ENCODE peak calls at places on chromosomes 5 and 9, in eight cellular contexts. One of them, this sample, is unnamed.

GRCh38 chr9:19375536-19375935 is 4.5 kb downstream of the RPS6 start:
- DNase-seq in PC-9: no peak
- DNase-seq in CD4-positive, alpha-beta memory T cell: no peak
- DNase-seq in foreskin melanocyte: no peak
- DNase-seq in type B pancreatic cell: no peak
- DNase-seq in CD8-positive, alpha-beta memory T cell: no peak
- DNase-seq in stimulated activated naive CD4-positive, alpha-beta T cell: no peak
- DNase-seq in foreskin fibroblast: no peak
- DNase-seq in this sample: no peak

GRCh38 chr9:109001275-109001676 is 12.0 kb downstream of the CTNNAL1 start:
- DNase-seq in PC-9: no peak
- DNase-seq in CD4-positive, alpha-beta memory T cell: no peak
- DNase-seq in foreskin melanocyte: no peak
- DNase-seq in type B pancreatic cell: no peak
- DNase-seq in CD8-positive, alpha-beta memory T cell: no peak
- DNase-seq in stimulated activated naive CD4-positive, alpha-beta T cell: no peak
- DNase-seq in foreskin fibroblast: peak; percentile 82
- DNase-seq in this sample: no peak

GRCh38 chr9:68913054-68913453 is 100.9 kb downstream of the PRKACG start:
- DNase-seq in PC-9: no peak
- DNase-seq in CD4-positive, alpha-beta memory T cell: no peak
- DNase-seq in foreskin melanocyte: no peak
- DNase-seq in type B pancreatic cell: no peak
- DNase-seq in CD8-positive, alpha-beta memory T cell: no peak
- DNase-seq in stimulated activated naive CD4-positive, alpha-beta T cell: no peak
- DNase-seq in foreskin fibroblast: no peak
- DNase-seq in this sample: no peak

GRCh38 chr5:125112196-125112595 is 365.8 kb upstream of the ZNF608 start:
- DNase-seq in PC-9: no peak
- DNase-seq in CD4-positive, alpha-beta memory T cell: no peak
- DNase-seq in foreskin melanocyte: peak; percentile 99
- DNase-seq in type B pancreatic cell: no peak
- DNase-seq in CD8-positive, alpha-beta memory T cell: no peak
- DNase-seq in stimulated activated naive CD4-positive, alpha-beta T cell: no peak
- DNase-seq in foreskin fibroblast: peak; percentile 55
- DNase-seq in this sample: peak; percentile 32

GRCh38 chr9:70791936-70792335 is 329.5 kb downstream of the TRPM3 start:
- DNase-seq in PC-9: no peak
- DNase-seq in CD4-positive, alpha-beta memory T cell: no peak
- DNase-seq in foreskin melanocyte: no peak
- DNase-seq in type B pancreatic cell: no peak
- DNase-seq in CD8-positive, alpha-beta memory T cell: no peak
- DNase-seq in stimulated activated naive CD4-positive, alpha-beta T cell: no peak
- DNase-seq in foreskin fibroblast: no peak
- DNase-seq in this sample: no peak

GRCh38 chr5:134328619-134329018 is 38.4 kb downstream of the CDKL3 start:
- DNase-seq in PC-9: no peak
- DNase-seq in CD4-positive, alpha-beta memory T cell: no peak
- DNase-seq in foreskin melanocyte: no peak
- DNase-seq in type B pancreatic cell: no peak
- DNase-seq in CD8-positive, alpha-beta memory T cell: no peak
- DNase-seq in stimulated activated naive CD4-positive, alpha-beta T cell: no peak
- DNase-seq in foreskin fibroblast: no peak
- DNase-seq in this sample: no peak

GRCh38 chr5:176610430-176610763 is 441 bp upstream of the GPRIN1 start:
- DNase-seq in PC-9: no peak
- DNase-seq in CD4-positive, alpha-beta memory T cell: no peak
- DNase-seq in foreskin melanocyte: no peak
- DNase-seq in type B pancreatic cell: no peak
- DNase-seq in CD8-positive, alpha-beta memory T cell: no peak
- DNase-seq in stimulated activated naive CD4-positive, alpha-beta T cell: no peak
- DNase-seq in foreskin fibroblast: no peak
- DNase-seq in this sample: no peak

GRCh38 chr9:134283111-134283515 is 43.1 kb upstream of the RXRA start:
- DNase-seq in PC-9: peak; percentile 53
- DNase-seq in CD4-positive, alpha-beta memory T cell: no peak
- DNase-seq in foreskin melanocyte: no peak
- DNase-seq in type B pancreatic cell: no peak
- DNase-seq in CD8-positive, alpha-beta memory T cell: no peak
- DNase-seq in stimulated activated naive CD4-positive, alpha-beta T cell: no peak
- DNase-seq in foreskin fibroblast: peak; percentile 37
- DNase-seq in this sample: peak; percentile 13

GRCh38 chr9:107883496-107884120 is 394.0 kb upstream of the KLF4 start:
- DNase-seq in PC-9: no peak
- DNase-seq in CD4-positive, alpha-beta memory T cell: no peak
- DNase-seq in foreskin melanocyte: no peak
- DNase-seq in type B pancreatic cell: no peak
- DNase-seq in CD8-positive, alpha-beta memory T cell: no peak
- DNase-seq in stimulated activated naive CD4-positive, alpha-beta T cell: no peak
- DNase-seq in foreskin fibroblast: no peak
- DNase-seq in this sample: no peak

GRCh38 chr9:88818495-88819201 is 172.6 kb upstream of the S1PR3 start:
- DNase-seq in PC-9: peak; percentile 43
- DNase-seq in CD4-positive, alpha-beta memory T cell: no peak
- DNase-seq in foreskin melanocyte: no peak
- DNase-seq in type B pancreatic cell: no peak
- DNase-seq in CD8-positive, alpha-beta memory T cell: no peak
- DNase-seq in stimulated activated naive CD4-positive, alpha-beta T cell: no peak
- DNase-seq in foreskin fibroblast: peak; percentile 71
- DNase-seq in this sample: no peak

GRCh38 chr5:150521939-150522503 is 14.1 kb downstream of the NDST1 start:
- DNase-seq in PC-9: no peak
- DNase-seq in CD4-positive, alpha-beta memory T cell: no peak
- DNase-seq in foreskin melanocyte: no peak
- DNase-seq in type B pancreatic cell: no peak
- DNase-seq in CD8-positive, alpha-beta memory T cell: no peak
- DNase-seq in stimulated activated naive CD4-positive, alpha-beta T cell: no peak
- DNase-seq in foreskin fibroblast: no peak
- DNase-seq in this sample: no peak

GRCh38 chr9:26975728-26976707 is 19.8 kb downstream of the IFT74 start:
- DNase-seq in PC-9: peak; percentile 10
- DNase-seq in CD4-positive, alpha-beta memory T cell: no peak
- DNase-seq in foreskin melanocyte: peak; percentile 5
- DNase-seq in type B pancreatic cell: no peak
- DNase-seq in CD8-positive, alpha-beta memory T cell: no peak
- DNase-seq in stimulated activated naive CD4-positive, alpha-beta T cell: no peak
- DNase-seq in foreskin fibroblast: peak; percentile 18
- DNase-seq in this sample: no peak

GRCh38 chr5:33736510-33736909 is 155.3 kb downstream of the ADAMTS12 start:
- DNase-seq in PC-9: no peak
- DNase-seq in CD4-positive, alpha-beta memory T cell: no peak
- DNase-seq in foreskin melanocyte: peak; percentile 78
- DNase-seq in type B pancreatic cell: no peak
- DNase-seq in CD8-positive, alpha-beta memory T cell: no peak
- DNase-seq in stimulated activated naive CD4-positive, alpha-beta T cell: no peak
- DNase-seq in foreskin fibroblast: peak; percentile 88
- DNase-seq in this sample: peak; percentile 75

GRCh38 chr5:126046275-126046674 is 376.9 kb upstream of the GRAMD2B start:
- DNase-seq in PC-9: no peak
- DNase-seq in CD4-positive, alpha-beta memory T cell: no peak
- DNase-seq in foreskin melanocyte: no peak
- DNase-seq in type B pancreatic cell: no peak
- DNase-seq in CD8-positive, alpha-beta memory T cell: no peak
- DNase-seq in stimulated activated naive CD4-positive, alpha-beta T cell: no peak
- DNase-seq in foreskin fibroblast: no peak
- DNase-seq in this sample: no peak

GRCh38 chr5:137035480-137035878 is 463.6 kb downstream of the SPOCK1 start:
- DNase-seq in PC-9: peak; percentile 6
- DNase-seq in CD4-positive, alpha-beta memory T cell: no peak
- DNase-seq in foreskin melanocyte: no peak
- DNase-seq in type B pancreatic cell: no peak
- DNase-seq in CD8-positive, alpha-beta memory T cell: no peak
- DNase-seq in stimulated activated naive CD4-positive, alpha-beta T cell: no peak
- DNase-seq in foreskin fibroblast: no peak
- DNase-seq in this sample: no peak

GRCh38 chr9:25990376-25990775 is 312.1 kb upstream of the TUSC1 start:
- DNase-seq in PC-9: no peak
- DNase-seq in CD4-positive, alpha-beta memory T cell: no peak
- DNase-seq in foreskin melanocyte: no peak
- DNase-seq in type B pancreatic cell: no peak
- DNase-seq in CD8-positive, alpha-beta memory T cell: no peak
- DNase-seq in stimulated activated naive CD4-positive, alpha-beta T cell: no peak
- DNase-seq in foreskin fibroblast: no peak
- DNase-seq in this sample: no peak

GRCh38 chr9:127561491-127562270 is 50.4 kb upstream of the STXBP1 start:
- DNase-seq in PC-9: peak; percentile 100
- DNase-seq in CD4-positive, alpha-beta memory T cell: no peak
- DNase-seq in foreskin melanocyte: peak; percentile 96
- DNase-seq in type B pancreatic cell: no peak
- DNase-seq in CD8-positive, alpha-beta memory T cell: no peak
- DNase-seq in stimulated activated naive CD4-positive, alpha-beta T cell: no peak
- DNase-seq in foreskin fibroblast: peak; percentile 100
- DNase-seq in this sample: peak; percentile 95

GRCh38 chr9:78609471-78609870 is 312.5 kb downstream of the PSAT1 start:
- DNase-seq in PC-9: no peak
- DNase-seq in CD4-positive, alpha-beta memory T cell: no peak
- DNase-seq in foreskin melanocyte: no peak
- DNase-seq in type B pancreatic cell: no peak
- DNase-seq in CD8-positive, alpha-beta memory T cell: no peak
- DNase-seq in stimulated activated naive CD4-positive, alpha-beta T cell: no peak
- DNase-seq in foreskin fibroblast: no peak
- DNase-seq in this sample: no peak

This sample was measured in AG04450.